ENCODE peak calls at places on chromosomes 3 and 15, in four cellular contexts. H is heart right ventricle, F is tibial nerve, Y is spleen. Q is an unnamed sample.

GRCh38 chr3:161915283-161915682 is 418.7 kb downstream of the OTOL1 start:
- DNase-seq in H (no peak), F (no peak), Y (no peak), Q (no peak)

GRCh38 chr3:59422312-59422711 is 372.5 kb upstream of the CFAP20DC start:
- DNase-seq in H (no peak), F (no peak), Y (no peak), Q (no peak)

GRCh38 chr15:59105839-59106238 is 893 bp downstream of the CCNB2 start:
- DNase-seq in H (no peak), F (no peak), Y (no peak), Q (no peak)

GRCh38 chr3:129441782-129442181 is 1.8 kb downstream of the IFT122 start:
- DNase-seq in H (no peak), F (no peak), Y (no peak), Q (no peak)

GRCh38 chr3:72756900-72757299 is 91.3 kb downstream of the SHQ1 start:
- DNase-seq in H (no peak), F (no peak), Y (no peak), Q (peak; percentile 61)

GRCh38 chr3:56468184-56469106 is at the start of gene ERC2:
- DNase-seq in H (peak; percentile 32), F (no peak), Y (no peak), Q (no peak)

GRCh38 chr15:96771035-96771434 is 440.5 kb downstream of the NR2F2 start:
- DNase-seq in H (no peak), F (no peak), Y (no peak), Q (no peak)

GRCh38 chr15:74235962-74236361 is at the start of gene CCDC33:
- DNase-seq in H (no peak), F (no peak), Y (no peak), Q (no peak)

GRCh38 chr3:194058189-194058571 is 77.8 kb upstream of the HES1 start:
- DNase-seq in H (peak; percentile 64), F (no peak), Y (peak; percentile 86), Q (peak; percentile 58)

GRCh38 chr3:155995525-155996370 is 124.6 kb upstream of the KCNAB1 start:
- DNase-seq in H (no peak), F (no peak), Y (no peak), Q (no peak)
- TF ChIP-seq CTCF in H (peak; percentile 35), F (no peak), Y (peak; percentile 19), Q (peak; percentile 54)

GRCh38 chr15:64503197-64503596 is 42.8 kb downstream of the ZNF609 start:
- DNase-seq in H (no peak), F (no peak), Y (no peak), Q (no peak)
- TF ChIP-seq CTCF in H (no peak), F (no peak), Y (no peak), Q (no peak)

GRCh38 chr3:47250309-47251060 is 32.1 kb downstream of the KIF9 start:
- DNase-seq in H (peak; percentile 34), F (peak; percentile 53), Y (peak; percentile 47), Q (peak; percentile 10)
- TF ChIP-seq CTCF in H (peak; percentile 62), F (peak; percentile 12), Y (peak; percentile 28), Q (peak; percentile 18)

GRCh38 chr3:4986611-4987373 is 7.6 kb downstream of the BHLHE40 start:
- DNase-seq in H (peak; percentile 97), F (peak; percentile 88), Y (peak; percentile 97), Q (peak; percentile 91)
- TF ChIP-seq CTCF in H (no peak), F (no peak), Y (peak; percentile 12), Q (no peak)

GRCh38 chr3:3705090-3705775 is 94.0 kb upstream of the LRRN1 start:
- DNase-seq in H (peak; percentile 18), F (no peak), Y (no peak), Q (no peak)
- TF ChIP-seq CTCF in H (no peak), F (no peak), Y (no peak), Q (no peak)

GRCh38 chr3:142904639-142905441 is 16.0 kb upstream of the PCOLCE2 start:
- DNase-seq in H (no peak), F (no peak), Y (no peak), Q (peak; percentile 8)
- TF ChIP-seq CTCF in H (peak; percentile 7), F (no peak), Y (peak; percentile 14), Q (peak; percentile 20)

DNA sequence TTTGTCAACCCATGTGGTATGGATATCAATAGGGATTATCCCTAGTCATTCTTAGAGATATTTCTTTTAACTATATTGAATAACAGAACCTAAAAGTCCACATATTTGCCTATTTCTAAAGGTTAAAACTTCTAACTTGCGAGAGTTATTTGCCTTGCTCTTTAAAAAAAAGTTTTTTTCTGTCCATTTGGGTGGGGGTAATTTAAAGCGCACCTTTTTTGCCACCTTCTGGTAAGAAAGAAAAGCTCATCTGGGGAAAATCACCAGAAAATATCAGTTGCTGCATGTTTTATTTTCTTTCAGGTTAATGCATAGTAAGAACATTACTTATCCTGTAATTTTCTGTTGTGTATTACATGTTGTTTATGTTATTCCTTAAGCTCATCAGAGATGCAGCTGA is 242.0 kb upstream of the GOLGA6L4 start:
- DNase-seq in H (no peak), F (no peak), Y (no peak), Q (no peak)
- TF ChIP-seq CTCF in H (no peak), F (no peak), Y (no peak), Q (peak; percentile 14)

Q was measured in activated CD8-positive, alpha-beta T cell treated with anti-CD3 and anti-CD28 coated beads for 36 hours.